ENCODE peak calls at places on chromosomes 16 and 17, in six cellular contexts. One of them, this sample, is unnamed.

GRCh38 chr17:14940946-14941280 is 324.2 kb downstream of the PMP22 start:
- DNase-seq in right lobe of liver: no peak
- DNase-seq in adrenal gland: no peak
- DNase-seq in PC-9: no peak
- DNase-seq in gastrocnemius medialis: no peak
- DNase-seq in colonic mucosa: no peak
- DNase-seq in this sample: no peak

GRCh38 chr17:55330344-55330933 is 65.7 kb downstream of the HLF start:
- DNase-seq in right lobe of liver: no peak
- DNase-seq in adrenal gland: no peak
- DNase-seq in PC-9: no peak
- DNase-seq in gastrocnemius medialis: no peak
- DNase-seq in colonic mucosa: no peak
- DNase-seq in this sample: no peak

GRCh38 chr17:4276514-4276913 is 12.7 kb upstream of the ANKFY1 start:
- DNase-seq in right lobe of liver: no peak
- DNase-seq in adrenal gland: no peak
- DNase-seq in PC-9: no peak
- DNase-seq in gastrocnemius medialis: no peak
- DNase-seq in colonic mucosa: no peak
- DNase-seq in this sample: no peak

GRCh38 chr17:56943505-56944125 is 17.2 kb downstream of the COIL start:
- DNase-seq in right lobe of liver: no peak
- DNase-seq in adrenal gland: no peak
- DNase-seq in PC-9: no peak
- DNase-seq in gastrocnemius medialis: no peak
- DNase-seq in colonic mucosa: no peak
- DNase-seq in this sample: no peak

GRCh38 chr16:2471016-2471652 is at the start of gene NTN3:
- DNase-seq in right lobe of liver: peak
- DNase-seq in adrenal gland: no peak
- DNase-seq in PC-9: no peak
- DNase-seq in gastrocnemius medialis: no peak
- DNase-seq in colonic mucosa: no peak
- DNase-seq in this sample: no peak

GRCh38 chr17:40021471-40021961 is 6.3 kb downstream of the CSF3 start:
- DNase-seq in right lobe of liver: no peak
- DNase-seq in adrenal gland: peak
- DNase-seq in PC-9: peak
- DNase-seq in gastrocnemius medialis: peak
- DNase-seq in colonic mucosa: no peak
- DNase-seq in this sample: peak

GRCh38 chr17:40960144-40960543 is 6.6 kb downstream of the KRT39 start:
- DNase-seq in right lobe of liver: no peak
- DNase-seq in adrenal gland: no peak
- DNase-seq in PC-9: no peak
- DNase-seq in gastrocnemius medialis: no peak
- DNase-seq in colonic mucosa: no peak
- DNase-seq in this sample: no peak

GRCh38 chr17:48618366-48618896 is 3.3 kb upstream of the HOXB8 start:
- DNase-seq in right lobe of liver: peak
- DNase-seq in adrenal gland: peak
- DNase-seq in PC-9: peak
- DNase-seq in gastrocnemius medialis: peak
- DNase-seq in colonic mucosa: peak
- DNase-seq in this sample: peak

GRCh38 chr17:80213651-80213975 is 6.5 kb downstream of the SGSH start:
- DNase-seq in right lobe of liver: no peak
- DNase-seq in adrenal gland: no peak
- DNase-seq in PC-9: no peak
- DNase-seq in gastrocnemius medialis: no peak
- DNase-seq in colonic mucosa: no peak
- DNase-seq in this sample: no peak

GRCh38 chr16:75537795-75538194 is 1.9 kb upstream of the CHST5 start:
- DNase-seq in right lobe of liver: no peak
- DNase-seq in adrenal gland: no peak
- DNase-seq in PC-9: no peak
- DNase-seq in gastrocnemius medialis: no peak
- DNase-seq in colonic mucosa: peak
- DNase-seq in this sample: no peak

GRCh38 chr16:54504372-54504771 is 217.8 kb upstream of the IRX3 start:
- DNase-seq in right lobe of liver: no peak
- DNase-seq in adrenal gland: peak
- DNase-seq in PC-9: no peak
- DNase-seq in gastrocnemius medialis: no peak
- DNase-seq in colonic mucosa: peak
- DNase-seq in this sample: no peak

GRCh38 chr17:40474419-40475002 is 26.9 kb downstream of the TNS4 start:
- DNase-seq in right lobe of liver: no peak
- DNase-seq in adrenal gland: no peak
- DNase-seq in PC-9: no peak
- DNase-seq in gastrocnemius medialis: no peak
- DNase-seq in colonic mucosa: no peak
- DNase-seq in this sample: no peak

GRCh38 chr16:24145927-24146326 is 110.2 kb upstream of the CACNG3 start:
- DNase-seq in right lobe of liver: no peak
- DNase-seq in adrenal gland: no peak
- DNase-seq in PC-9: no peak
- DNase-seq in gastrocnemius medialis: no peak
- DNase-seq in colonic mucosa: no peak
- DNase-seq in this sample: no peak

GRCh38 chr17:73196500-73196899 is 3.6 kb downstream of the COG1 start:
- DNase-seq in right lobe of liver: peak
- DNase-seq in adrenal gland: peak
- DNase-seq in PC-9: no peak
- DNase-seq in gastrocnemius medialis: no peak
- DNase-seq in colonic mucosa: peak
- DNase-seq in this sample: no peak

GRCh38 chr16:3856367-3857141 is 24.0 kb downstream of the CREBBP start:
- DNase-seq in right lobe of liver: no peak
- DNase-seq in adrenal gland: no peak
- DNase-seq in PC-9: no peak
- DNase-seq in gastrocnemius medialis: no peak
- DNase-seq in colonic mucosa: no peak
- DNase-seq in this sample: no peak

GRCh38 chr17:77253611-77254051 is 112.9 kb downstream of the SEC14L1 start:
- DNase-seq in right lobe of liver: no peak
- DNase-seq in adrenal gland: no peak
- DNase-seq in PC-9: peak
- DNase-seq in gastrocnemius medialis: no peak
- DNase-seq in colonic mucosa: no peak
- DNase-seq in this sample: no peak

GRCh38 chr17:66670211-66670610 is 164.7 kb upstream of the CACNG5 start:
- DNase-seq in right lobe of liver: no peak
- DNase-seq in adrenal gland: no peak
- DNase-seq in PC-9: no peak
- DNase-seq in gastrocnemius medialis: no peak
- DNase-seq in colonic mucosa: no peak
- DNase-seq in this sample: no peak

GRCh38 chr17:72126575-72127486 is 6.0 kb downstream of the SOX9 start:
- DNase-seq in right lobe of liver: no peak
- DNase-seq in adrenal gland: no peak
- DNase-seq in PC-9: peak
- DNase-seq in gastrocnemius medialis: no peak
- DNase-seq in colonic mucosa: peak
- DNase-seq in this sample: peak

GRCh38 chr17:42460371-42460770 is 1.7 kb downstream of the ATP6V0A1 start:
- DNase-seq in right lobe of liver: no peak
- DNase-seq in adrenal gland: no peak
- DNase-seq in PC-9: peak
- DNase-seq in gastrocnemius medialis: no peak
- DNase-seq in colonic mucosa: no peak
- DNase-seq in this sample: no peak

GRCh38 chr17:8488931-8489330 is 53.2 kb downstream of the NDEL1 start:
- DNase-seq in right lobe of liver: no peak
- DNase-seq in adrenal gland: peak
- DNase-seq in PC-9: no peak
- DNase-seq in gastrocnemius medialis: no peak
- DNase-seq in colonic mucosa: no peak
- DNase-seq in this sample: no peak

GRCh38 chr16:1441391-1441829 is 2.9 kb downstream of the CCDC154 start:
- DNase-seq in right lobe of liver: no peak
- DNase-seq in adrenal gland: no peak
- DNase-seq in PC-9: no peak
- DNase-seq in gastrocnemius medialis: no peak
- DNase-seq in colonic mucosa: no peak
- DNase-seq in this sample: no peak

GRCh38 chr16:1443980-1444729 is at the start of gene CCDC154:
- DNase-seq in right lobe of liver: no peak
- DNase-seq in adrenal gland: no peak
- DNase-seq in PC-9: no peak
- DNase-seq in gastrocnemius medialis: no peak
- DNase-seq in colonic mucosa: no peak
- DNase-seq in this sample: no peak

GRCh38 chr16:1443403-1443973 is 868 bp downstream of the CCDC154 start:
- DNase-seq in right lobe of liver: no peak
- DNase-seq in adrenal gland: no peak
- DNase-seq in PC-9: no peak
- DNase-seq in gastrocnemius medialis: no peak
- DNase-seq in colonic mucosa: no peak
- DNase-seq in this sample: no peak

GRCh38 chr16:1444730-1445517 is 568 bp upstream of the CCDC154 start:
- DNase-seq in right lobe of liver: no peak
- DNase-seq in adrenal gland: no peak
- DNase-seq in PC-9: no peak
- DNase-seq in gastrocnemius medialis: no peak
- DNase-seq in colonic mucosa: no peak
- DNase-seq in this sample: no peak

GRCh38 chr16:1442697-1443096 is 1.7 kb downstream of the CCDC154 start:
- DNase-seq in right lobe of liver: no peak
- DNase-seq in adrenal gland: no peak
- DNase-seq in PC-9: no peak
- DNase-seq in gastrocnemius medialis: no peak
- DNase-seq in colonic mucosa: no peak
- DNase-seq in this sample: no peak
- H3K27ac ChIP-seq in right lobe of liver: no peak
- H3K27ac ChIP-seq in adrenal gland: no peak
- H3K27ac ChIP-seq in PC-9: no peak
- H3K27ac ChIP-seq in gastrocnemius medialis: no peak
- H3K27ac ChIP-seq in colonic mucosa: no peak
- H3K27ac ChIP-seq in this sample: no peak

GRCh38 chr16:89246383-89246902 is 28.9 kb downstream of the ZNF778 start:
- DNase-seq in right lobe of liver: no peak
- DNase-seq in adrenal gland: no peak
- DNase-seq in PC-9: no peak
- DNase-seq in gastrocnemius medialis: no peak
- DNase-seq in colonic mucosa: no peak
- DNase-seq in this sample: no peak
- TF ChIP-seq CTCF in right lobe of liver: no peak
- TF ChIP-seq CTCF in adrenal gland: no peak
- TF ChIP-seq CTCF in PC-9: no peak
- TF ChIP-seq CTCF in gastrocnemius medialis: no peak
- TF ChIP-seq CTCF in colonic mucosa: no peak
- TF ChIP-seq CTCF in this sample: no peak

DNA sequence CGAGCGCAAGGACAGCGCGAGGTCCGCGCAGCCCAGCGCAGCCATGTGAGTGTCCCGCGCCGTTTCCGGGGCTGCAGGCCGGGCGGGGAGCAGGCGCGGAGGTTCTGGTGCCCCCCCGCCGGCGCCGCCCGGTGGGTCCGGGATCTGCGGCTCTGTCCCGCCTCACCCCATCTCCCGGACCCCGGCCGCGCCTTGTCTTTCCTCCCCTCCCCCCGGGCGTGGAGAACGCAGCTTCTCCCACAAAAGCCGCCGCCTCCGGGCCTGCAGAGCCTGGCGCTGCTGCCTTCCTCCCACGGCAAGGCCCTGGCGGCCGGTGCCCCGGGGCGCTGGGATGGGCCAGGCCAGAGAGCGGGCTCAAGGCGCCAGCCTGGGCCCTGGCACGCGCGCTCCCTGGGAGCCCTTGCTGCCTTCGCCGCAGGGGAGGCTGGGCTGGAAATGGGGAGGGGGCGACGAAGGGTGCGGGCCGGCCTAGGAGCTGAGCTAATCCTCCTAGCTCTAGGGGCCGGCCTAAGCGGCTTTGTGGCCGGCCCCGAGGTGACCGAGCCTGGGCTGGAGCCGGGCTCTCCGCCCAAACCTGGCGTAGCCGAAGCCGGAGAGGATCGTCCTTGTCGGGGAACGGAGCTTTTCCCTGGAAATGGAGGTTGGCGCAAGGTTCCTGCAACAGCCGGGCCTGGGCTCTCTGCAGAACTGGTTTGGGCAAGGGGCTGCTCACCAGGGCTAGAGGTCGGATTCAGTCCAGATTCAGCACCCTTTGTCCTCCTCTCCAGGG is 425 bp downstream of the RIPOR1 start:
- DNase-seq in right lobe of liver: peak
- DNase-seq in adrenal gland: no peak
- DNase-seq in PC-9: peak
- DNase-seq in gastrocnemius medialis: no peak
- DNase-seq in colonic mucosa: peak
- DNase-seq in this sample: peak
- H3K27ac ChIP-seq in right lobe of liver: peak
- H3K27ac ChIP-seq in adrenal gland: peak
- H3K27ac ChIP-seq in PC-9: no peak
- H3K27ac ChIP-seq in gastrocnemius medialis: peak
- H3K27ac ChIP-seq in colonic mucosa: peak
- H3K27ac ChIP-seq in this sample: peak

GRCh38 chr16:82439678-82440293 is 187.0 kb upstream of the CDH13 start:
- DNase-seq in right lobe of liver: no peak
- DNase-seq in adrenal gland: no peak
- DNase-seq in PC-9: no peak
- DNase-seq in gastrocnemius medialis: no peak
- DNase-seq in colonic mucosa: no peak
- DNase-seq in this sample: peak
- TF ChIP-seq CTCF in right lobe of liver: no peak
- TF ChIP-seq CTCF in adrenal gland: no peak
- TF ChIP-seq CTCF in PC-9: peak
- TF ChIP-seq CTCF in gastrocnemius medialis: no peak
- TF ChIP-seq CTCF in colonic mucosa: no peak
- TF ChIP-seq CTCF in this sample: peak

GRCh38 chr17:1224330-1224729 is 44.5 kb upstream of the ABR start:
- DNase-seq in right lobe of liver: no peak
- DNase-seq in adrenal gland: no peak
- DNase-seq in PC-9: no peak
- DNase-seq in gastrocnemius medialis: no peak
- DNase-seq in colonic mucosa: peak
- DNase-seq in this sample: no peak
- H3K27ac ChIP-seq in right lobe of liver: no peak
- H3K27ac ChIP-seq in adrenal gland: no peak
- H3K27ac ChIP-seq in PC-9: no peak
- H3K27ac ChIP-seq in gastrocnemius medialis: no peak
- H3K27ac ChIP-seq in colonic mucosa: no peak
- H3K27ac ChIP-seq in this sample: no peak

This sample was measured in RWPE1.